ENCODE peak calls at places on chromosome 3, in seven cellular contexts. P is HCT116, X is K562, N is H1, K is HepG2, I is GM12878, J is SK-N-SH. Z is an unnamed sample.

GRCh38 chr3:52055537-52056351 is 627 bp downstream of the DUSP7 start:
- DNase-seq in P (no peak), X (peak; percentile 18), N (no peak), K (peak; percentile 40), I (no peak), J (peak; percentile 72), Z (peak; percentile 42)

GRCh38 chr3:129595544-129596193 is 10.8 kb downstream of the PLXND1 start:
- DNase-seq in P (no peak), X (no peak), N (no peak), K (peak; percentile 46), I (no peak), J (peak; percentile 68), Z (no peak)

GRCh38 chr3:114480442-114480841 is 186.6 kb downstream of the TIGIT start:
- DNase-seq in P (no peak), X (no peak), N (no peak), K (peak; percentile 40), I (no peak), J (no peak), Z (no peak)

GRCh38 chr3:69710153-69710977 is 28.9 kb upstream of the MITF start:
- DNase-seq in P (no peak), X (no peak), N (no peak), K (no peak), I (no peak), J (no peak), Z (no peak)

GRCh38 chr3:185519021-185519420 is 20.2 kb upstream of the TMEM41A start:
- DNase-seq in P (no peak), X (no peak), N (no peak), K (peak; percentile 21), I (no peak), J (no peak), Z (peak; percentile 36)

GRCh38 chr3:58624550-58624949 is 42.0 kb downstream of the FAM3D start:
- DNase-seq in P (no peak), X (no peak), N (no peak), K (no peak), I (no peak), J (no peak), Z (no peak)

GRCh38 chr3:157204431-157204830 is 44.5 kb upstream of the CCNL1 start:
- DNase-seq in P (no peak), X (no peak), N (no peak), K (no peak), I (no peak), J (no peak), Z (no peak)

GRCh38 chr3:168889666-168890065 is 773.8 kb downstream of the MECOM start:
- DNase-seq in P (no peak), X (no peak), N (peak; percentile 5), K (peak; percentile 30), I (no peak), J (no peak), Z (peak; percentile 80)

GRCh38 chr3:157500232-157500631 is 3.0 kb downstream of the VEPH1 start:
- DNase-seq in P (peak; percentile 26), X (no peak), N (no peak), K (no peak), I (no peak), J (no peak), Z (no peak)

GRCh38 chr3:197029511-197030167 is at the start of gene MELTF:
- DNase-seq in P (no peak), X (peak; percentile 96), N (no peak), K (peak; percentile 27), I (no peak), J (peak; percentile 99), Z (peak; percentile 99)

GRCh38 chr3:190533511-190534282 is 19.8 kb downstream of the IL1RAP start:
- DNase-seq in P (no peak), X (no peak), N (no peak), K (no peak), I (no peak), J (no peak), Z (no peak)

GRCh38 chr3:53464424-53464823 is 30.0 kb upstream of the CACNA1D start:
- DNase-seq in P (peak; percentile 18), X (no peak), N (no peak), K (peak; percentile 29), I (no peak), J (no peak), Z (no peak)

GRCh38 chr3:197692641-197693040 is 44.1 kb downstream of the RUBCN start:
- DNase-seq in P (no peak), X (no peak), N (no peak), K (no peak), I (no peak), J (no peak), Z (no peak)

GRCh38 chr3:56753206-56753605 is 48.5 kb downstream of the ARHGEF3 start:
- DNase-seq in P (no peak), X (no peak), N (no peak), K (no peak), I (peak; percentile 87), J (no peak), Z (no peak)

GRCh38 chr3:141279074-141279945 is 47.7 kb downstream of the PXYLP1 start:
- DNase-seq in P (no peak), X (peak; percentile 32), N (no peak), K (peak; percentile 23), I (no peak), J (peak; percentile 62), Z (peak; percentile 75)

GRCh38 chr3:50630916-50631315 is 14.0 kb downstream of the MAPKAPK3 start:
- DNase-seq in P (no peak), X (no peak), N (no peak), K (no peak), I (no peak), J (no peak), Z (no peak)

GRCh38 chr3:177306252-177306651 is 109.0 kb upstream of the TBL1XR1 start:
- DNase-seq in P (no peak), X (no peak), N (no peak), K (no peak), I (no peak), J (no peak), Z (no peak)

GRCh38 chr3:15330031-15330596 is 2.3 kb downstream of the SH3BP5 start:
- DNase-seq in P (no peak), X (no peak), N (no peak), K (no peak), I (no peak), J (no peak), Z (no peak)

GRCh38 chr3:149472393-149472792 is 2.1 kb upstream of the TM4SF4 start:
- DNase-seq in P (no peak), X (no peak), N (no peak), K (no peak), I (no peak), J (no peak), Z (no peak)

GRCh38 chr3:47443611-47443995 is 32.1 kb downstream of the SCAP start:
- DNase-seq in P (no peak), X (peak; percentile 4), N (no peak), K (peak; percentile 87), I (no peak), J (no peak), Z (no peak)

GRCh38 chr3:105944721-105945120 is 75.9 kb upstream of the CBLB start:
- DNase-seq in P (no peak), X (no peak), N (no peak), K (peak; percentile 4), I (no peak), J (no peak), Z (no peak)

GRCh38 chr3:134656211-134656800 is 5.5 kb upstream of the KY start:
- DNase-seq in P (no peak), X (no peak), N (no peak), K (no peak), I (no peak), J (no peak), Z (no peak)

GRCh38 chr3:134655706-134656105 is 4.9 kb upstream of the KY start:
- DNase-seq in P (no peak), X (no peak), N (no peak), K (no peak), I (no peak), J (no peak), Z (no peak)

GRCh38 chr3:134659391-134660045 is 8.7 kb upstream of the KY start:
- DNase-seq in P (no peak), X (no peak), N (no peak), K (no peak), I (no peak), J (no peak), Z (no peak)

GRCh38 chr3:134660046-134660441 is 9.2 kb upstream of the KY start:
- DNase-seq in P (no peak), X (no peak), N (no peak), K (no peak), I (no peak), J (no peak), Z (no peak)

DNA sequence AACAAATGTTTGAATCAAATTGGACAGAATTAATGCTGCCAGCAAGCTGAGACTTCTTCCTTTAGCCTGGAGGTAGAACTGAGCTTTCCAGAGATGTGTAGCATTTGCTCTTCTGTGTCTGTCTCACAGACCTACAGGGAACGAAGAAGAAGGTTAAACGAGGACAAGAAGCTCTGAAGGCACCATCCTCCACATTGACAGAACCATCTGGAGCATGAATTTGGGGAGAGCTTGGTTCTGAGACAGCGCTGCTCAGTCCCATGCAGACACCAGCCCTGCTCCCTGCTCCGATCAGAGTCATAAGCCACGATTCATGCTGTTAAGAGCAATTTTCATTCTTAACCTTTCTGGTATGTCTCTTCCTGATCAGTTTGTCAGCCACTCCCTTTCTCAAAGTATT is 7.7 kb upstream of the KY start:
- DNase-seq in P (no peak), X (no peak), N (no peak), K (no peak), I (no peak), J (no peak), Z (no peak)
- TF ChIP-seq JUND in P (no peak), X (no peak), N (no peak), K (no peak), I (no peak), J (no peak), Z (no peak)

DNA sequence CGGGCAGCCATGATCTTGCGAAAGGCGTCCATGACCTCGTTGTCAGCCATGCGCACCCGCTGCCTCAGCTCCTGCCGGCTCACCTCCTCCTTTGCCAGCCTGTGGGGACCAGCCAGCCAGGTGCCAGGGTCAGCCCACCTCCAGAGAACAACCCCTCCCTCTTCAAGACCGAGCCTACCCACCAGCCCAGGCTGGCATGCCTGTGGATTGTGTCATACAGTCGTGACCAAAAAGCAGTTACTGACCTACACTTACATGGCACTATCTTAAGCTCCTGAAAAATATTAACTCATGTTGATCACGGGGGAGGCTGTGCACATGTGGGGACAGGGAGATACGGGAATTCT is 10.7 kb upstream of the CAMK1 start:
- DNase-seq in P (no peak), X (no peak), N (no peak), K (no peak), I (no peak), J (no peak), Z (no peak)
- TF ChIP-seq JUND in P (no peak), X (no peak), N (no peak), K (no peak), I (no peak), J (no peak), Z (no peak)

DNA sequence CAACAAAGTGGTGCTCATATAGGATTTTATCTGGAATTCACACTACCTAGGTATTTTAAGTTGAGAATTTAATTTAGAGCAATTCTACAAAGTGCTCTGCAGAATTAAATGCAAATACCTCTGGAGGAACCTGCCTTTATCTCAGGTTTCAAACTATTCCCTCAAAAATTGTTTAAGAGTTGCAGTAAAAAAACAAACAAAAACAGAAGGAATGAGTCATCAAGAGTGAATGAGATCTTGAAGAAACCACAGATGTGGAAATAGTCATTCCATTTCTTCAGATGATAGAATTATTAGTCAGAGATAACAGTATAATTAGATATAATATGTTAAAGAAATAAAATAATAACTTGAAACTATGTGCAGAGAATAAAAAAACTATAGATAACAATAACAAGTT is 80.8 kb upstream of the SCN5A start:
- DNase-seq in P (no peak), X (no peak), N (no peak), K (no peak), I (no peak), J (no peak), Z (no peak)
- TF ChIP-seq JUND in P (peak; percentile 41), X (peak; percentile 17), N (no peak), K (no peak), I (no peak), J (peak; percentile 42), Z (no peak)

GRCh38 chr3:25728101-25728500 is 55.1 kb downstream of the NGLY1 start:
- DNase-seq in P (no peak), X (no peak), N (no peak), K (no peak), I (no peak), J (peak; percentile 17), Z (no peak)
- TF ChIP-seq JUND in P (no peak), X (no peak), N (no peak), K (no peak), I (no peak), J (no peak), Z (no peak)

Z was measured in T47D.